ENCODE peak calls at places on chromosomes 12 and 14, in seven cellular contexts. S is sigmoid colon, Y is AG10803, W is epithelial cell of esophagus, R is fibroblast of pulmonary artery, C is pancreas, N is GM06990. U is an unnamed sample.

GRCh38 chr12:11896530-11896929 is 174.2 kb upstream of the BCL2L14 start:
- DNase-seq in S (no peak), Y (no peak), W (no peak), R (no peak), C (no peak), N (no peak), U (no peak)

GRCh38 chr14:77616133-77616453 is 344 bp downstream of the SPTLC2 start:
- DNase-seq in S (no peak), Y (no peak), W (no peak), R (no peak), C (no peak), N (no peak), U (no peak)

GRCh38 chr14:96304956-96305355 is 48.9 kb downstream of the BDKRB1 start:
- DNase-seq in S (no peak), Y (no peak), W (peak; percentile 41), R (no peak), C (no peak), N (no peak), U (peak; percentile 6)

GRCh38 chr12:92133166-92133565 is 12.5 kb downstream of the BTG1 start:
- DNase-seq in S (no peak), Y (no peak), W (no peak), R (peak; percentile 42), C (no peak), N (no peak), U (no peak)

GRCh38 chr12:24062642-24063245 is 113.3 kb upstream of the SOX5 start:
- DNase-seq in S (no peak), Y (peak; percentile 7), W (no peak), R (peak; percentile 60), C (no peak), N (no peak), U (no peak)

GRCh38 chr14:93549578-93549977 is 118.8 kb downstream of the UNC79 start:
- DNase-seq in S (no peak), Y (no peak), W (peak; percentile 28), R (no peak), C (no peak), N (no peak), U (no peak)

GRCh38 chr14:76762617-76763361 is 1.5 kb downstream of the VASH1 start:
- DNase-seq in S (no peak), Y (no peak), W (no peak), R (peak; percentile 19), C (no peak), N (no peak), U (no peak)

GRCh38 chr12:12881495-12881894 is 9.9 kb upstream of the GPRC5A start:
- DNase-seq in S (peak; percentile 29), Y (peak; percentile 56), W (peak; percentile 80), R (peak; percentile 43), C (no peak), N (no peak), U (peak; percentile 81)

GRCh38 chr14:54493293-54493692 is 4.5 kb upstream of the GMFB start:
- DNase-seq in S (no peak), Y (no peak), W (no peak), R (no peak), C (no peak), N (no peak), U (peak; percentile 12)

GRCh38 chr14:52950410-52950897 is 396 bp downstream of the FERMT2 start:
- DNase-seq in S (peak; percentile 88), Y (peak; percentile 44), W (peak; percentile 39), R (peak; percentile 47), C (peak; percentile 81), N (peak; percentile 50), U (peak; percentile 57)

GRCh38 chr14:28142400-28143015 is 624.1 kb upstream of the FOXG1 start:
- DNase-seq in S (no peak), Y (no peak), W (peak; percentile 36), R (peak; percentile 55), C (no peak), N (no peak), U (peak; percentile 16)

GRCh38 chr14:48140804-48141203 is 465.4 kb upstream of the MDGA2 start:
- DNase-seq in S (no peak), Y (no peak), W (no peak), R (no peak), C (no peak), N (no peak), U (no peak)

GRCh38 chr14:73965206-73965605 is 15.1 kb downstream of the COQ6 start:
- DNase-seq in S (no peak), Y (no peak), W (no peak), R (no peak), C (no peak), N (no peak), U (no peak)

DNA sequence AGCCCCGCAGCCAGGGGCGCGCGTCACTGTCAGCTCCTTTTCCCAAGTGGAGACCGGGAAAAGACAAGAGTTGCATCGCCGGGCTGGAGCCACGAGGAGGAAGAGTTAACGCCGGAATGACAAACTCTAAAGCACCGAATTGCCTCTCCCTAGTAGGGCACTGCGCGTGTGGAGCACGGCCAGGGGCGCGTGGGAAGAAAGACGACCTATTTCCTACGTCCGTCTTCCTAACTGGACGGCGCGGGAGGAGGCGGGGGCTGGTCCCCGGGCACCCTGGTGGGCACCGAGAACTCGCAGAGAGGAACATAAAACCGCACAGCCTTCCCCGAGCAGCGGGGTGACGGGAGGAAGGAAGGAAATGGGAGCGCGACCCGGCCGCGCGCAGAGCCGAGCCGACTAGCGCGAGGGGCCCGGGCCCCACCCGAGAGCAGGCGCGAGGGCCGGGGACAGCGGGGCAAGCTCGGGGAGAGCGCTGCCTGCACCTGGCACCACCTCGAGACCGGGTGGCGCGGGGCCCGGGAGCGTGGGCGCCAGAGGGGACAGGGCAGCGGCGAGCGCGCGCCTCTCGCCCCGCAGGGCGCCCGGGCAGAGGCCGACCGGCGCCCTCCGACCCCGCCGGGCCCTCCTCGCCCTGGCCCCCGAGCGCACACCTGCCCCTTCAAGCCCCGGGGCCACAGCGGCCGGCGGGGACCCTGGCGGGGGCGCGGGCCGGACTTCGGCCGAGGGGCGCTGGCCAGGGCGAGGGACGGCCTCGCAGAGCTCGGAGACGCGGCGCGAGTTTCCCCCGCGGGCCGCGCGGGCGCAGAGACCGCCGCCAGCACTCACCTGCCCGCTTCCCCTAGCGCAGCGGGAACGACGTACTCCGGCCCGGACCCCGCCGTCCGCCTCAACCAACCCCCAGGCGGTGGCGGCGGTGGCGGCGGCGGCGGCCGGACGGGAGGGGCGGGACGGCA is 480 bp downstream of the SETD3 start:
- DNase-seq in S (peak; percentile 88), Y (peak; percentile 73), W (peak; percentile 66), R (peak; percentile 66), C (peak; percentile 73), N (peak; percentile 63), U (peak; percentile 29)
- TF ChIP-seq CTCF in S (no peak), Y (no peak), W (peak; percentile 6), R (peak; percentile 15), C (no peak), N (no peak), U (no peak)

DNA sequence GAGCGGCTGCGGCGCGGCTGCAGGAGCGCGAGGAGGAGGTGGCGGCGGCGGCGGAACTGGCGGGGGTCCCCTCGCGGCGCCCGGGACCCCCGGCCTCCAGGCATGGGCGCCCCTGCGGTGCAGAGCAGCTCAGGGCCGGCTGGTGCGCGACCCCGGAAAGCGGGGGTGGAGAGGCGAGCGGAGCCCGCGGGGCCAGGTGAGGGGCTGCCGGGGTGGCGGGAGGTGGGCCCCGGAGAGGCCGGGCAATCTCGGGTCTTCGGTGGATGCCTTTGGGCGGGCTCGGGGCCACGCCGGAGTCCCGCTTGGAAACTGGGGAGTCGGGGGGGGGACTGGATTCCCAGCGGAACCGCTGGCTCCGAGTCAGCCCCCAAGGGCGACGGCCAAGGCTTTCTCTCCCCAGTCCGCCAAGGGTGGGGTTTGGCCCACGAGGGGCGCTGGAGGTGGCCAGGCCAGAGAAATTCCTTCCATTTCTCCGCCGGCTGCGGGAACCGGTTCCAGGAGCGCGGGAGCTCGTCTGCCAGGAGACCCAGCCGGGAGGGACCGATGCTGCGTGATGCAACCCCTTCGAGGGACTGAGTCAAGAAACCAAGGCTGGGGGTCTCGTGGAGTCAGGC is 13.9 kb upstream of the NR4A1 start:
- DNase-seq in S (peak; percentile 94), Y (peak; percentile 67), W (peak; percentile 20), R (peak; percentile 60), C (peak; percentile 78), N (no peak), U (peak; percentile 58)
- TF ChIP-seq CTCF in S (no peak), Y (peak; percentile 14), W (no peak), R (no peak), C (no peak), N (no peak), U (no peak)

DNA sequence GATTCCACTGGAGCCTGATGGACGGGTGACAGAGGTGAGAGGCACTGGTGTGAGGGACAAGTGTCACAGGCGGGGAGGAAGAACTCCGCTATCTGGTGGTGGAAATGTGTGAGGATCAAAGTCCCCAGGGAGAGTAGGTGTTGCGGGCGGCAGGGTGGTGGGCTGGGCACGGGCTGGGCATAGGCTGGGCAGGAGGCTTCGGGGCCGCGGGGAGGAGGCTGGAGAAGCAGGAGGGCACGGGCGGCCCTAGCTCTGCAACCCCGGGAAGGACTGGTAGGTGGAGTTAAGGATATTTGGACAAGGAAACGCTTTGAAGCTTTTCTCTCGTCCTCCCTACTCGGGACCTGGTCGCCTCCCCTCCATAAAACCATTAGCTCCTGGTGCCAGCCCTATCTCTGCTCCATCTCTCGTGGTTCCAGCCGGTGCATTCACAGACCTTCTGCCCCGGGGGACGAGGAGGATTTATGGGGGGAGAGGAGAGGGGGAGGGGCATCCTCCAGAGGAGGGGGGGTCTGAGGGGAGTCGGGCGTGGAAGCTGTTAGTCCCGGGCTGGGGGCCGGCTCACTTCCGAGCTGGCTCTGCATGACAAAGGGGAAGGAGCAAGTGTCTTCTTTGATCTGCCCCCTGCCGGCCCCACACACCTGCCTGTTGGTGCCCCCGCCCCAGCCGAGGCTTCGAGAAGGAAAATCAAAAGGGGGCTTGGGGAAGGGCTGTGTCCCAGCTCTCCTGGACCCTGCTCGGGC is 478 bp downstream of the WNT5B start:
- DNase-seq in S (no peak), Y (no peak), W (no peak), R (no peak), C (peak; percentile 65), N (peak; percentile 44), U (peak; percentile 9)
- TF ChIP-seq CTCF in S (no peak), Y (no peak), W (no peak), R (no peak), C (no peak), N (peak; percentile 49), U (peak; percentile 48)

GRCh38 chr12:65300679-65301349 is 22.3 kb downstream of the MSRB3 start:
- DNase-seq in S (no peak), Y (peak; percentile 13), W (peak; percentile 51), R (peak; percentile 36), C (no peak), N (no peak), U (peak; percentile 69)
- TF ChIP-seq CTCF in S (no peak), Y (peak; percentile 38), W (peak; percentile 56), R (peak; percentile 42), C (no peak), N (peak; percentile 24), U (peak; percentile 60)

GRCh38 chr12:114400395-114400794 is 5.5 kb downstream of the TBX5 start:
- DNase-seq in S (peak; percentile 48), Y (no peak), W (no peak), R (no peak), C (no peak), N (no peak), U (no peak)

GRCh38 chr12:114401346-114402320 is 4.3 kb downstream of the TBX5 start:
- DNase-seq in S (peak; percentile 10), Y (no peak), W (no peak), R (no peak), C (no peak), N (no peak), U (no peak)

GRCh38 chr12:114399664-114400211 is 6.2 kb downstream of the TBX5 start:
- DNase-seq in S (peak; percentile 35), Y (no peak), W (no peak), R (no peak), C (no peak), N (no peak), U (no peak)

GRCh38 chr12:114403044-114403689 is 2.8 kb downstream of the TBX5 start:
- DNase-seq in S (no peak), Y (peak; percentile 49), W (no peak), R (peak; percentile 52), C (no peak), N (no peak), U (no peak)

GRCh38 chr12:114400925-114401324 is 5.0 kb downstream of the TBX5 start:
- DNase-seq in S (peak; percentile 57), Y (peak; percentile 84), W (no peak), R (peak; percentile 73), C (no peak), N (no peak), U (no peak)
- TF ChIP-seq CTCF in S (no peak), Y (no peak), W (no peak), R (no peak), C (no peak), N (no peak), U (no peak)